ENCODE peak calls at places on chromosome 22, in ten cellular contexts. R is RWPE2, I is HFF-Myc, M is HFFc6, H is GM23338, Z is MM.1S, X is epithelial cell of proximal tubule, V is thoracic aorta, A is neural crest cell, F is fibroblast of mammary gland. K is an unnamed sample.

GRCh38 chr22:27474711-27475547 is 326.6 kb downstream of the MN1 start:
- DNase-seq in Z (no peak), A (no peak), X (peak), M (peak), H (peak), I (peak), R (peak), V (no peak), F (peak), K (no peak)

GRCh38 chr22:41482319-41482935 is 13.5 kb downstream of the ACO2 start:
- DNase-seq in A (no peak), R (no peak), F (peak), Z (no peak), M (peak), H (peak), V (no peak), X (no peak), I (peak), K (no peak)

GRCh38 chr22:29207231-29207550 is 1.5 kb downstream of the EMID1 start:
- DNase-seq in A (no peak), I (no peak), V (no peak), R (no peak), F (no peak), Z (no peak), H (no peak), X (no peak), M (no peak), K (no peak)

GRCh38 chr22:33883561-33883960 is 36.7 kb downstream of the LARGE1 start:
- DNase-seq in V (no peak), H (no peak), Z (no peak), M (no peak), I (no peak), X (no peak), A (no peak), F (no peak), R (no peak), K (no peak)

GRCh38 chr22:41021655-41022454 is 70.5 kb upstream of the EP300 start:
- DNase-seq in A (peak), M (no peak), H (peak), I (no peak), Z (peak), V (no peak), R (peak), X (no peak), F (peak), K (no peak)

GRCh38 chr22:50274311-50274710 is 4.1 kb upstream of the MAPK11 start:
- DNase-seq in H (peak), X (no peak), R (no peak), F (peak), Z (peak), I (no peak), A (no peak), V (no peak), M (peak), K (no peak)

GRCh38 chr22:33476716-33477115 is 418.5 kb upstream of the SYN3 start:
- DNase-seq in H (no peak), R (no peak), F (no peak), M (no peak), A (no peak), I (no peak), X (no peak), Z (no peak), V (no peak), K (peak)

GRCh38 chr22:32600184-32600583 is 125.6 kb downstream of the FBXO7 start:
- DNase-seq in V (no peak), M (no peak), I (no peak), R (no peak), Z (no peak), A (no peak), H (peak), X (no peak), F (no peak), K (no peak)

GRCh38 chr22:19765477-19766234 is 5.1 kb downstream of the TBX1 start:
- DNase-seq in H (peak), A (no peak), I (no peak), Z (no peak), M (no peak), X (no peak), F (no peak), R (no peak), V (no peak), K (no peak)

GRCh38 chr22:32204211-32204855 is 540 bp downstream of the RFPL2 start:
- DNase-seq in M (no peak), I (no peak), Z (no peak), A (no peak), R (no peak), V (no peak), X (no peak), H (peak), F (no peak), K (no peak)

GRCh38 chr22:45629469-45630089 is 42.1 kb upstream of the ATXN10 start:
- DNase-seq in X (no peak), F (no peak), V (no peak), H (peak), M (no peak), R (no peak), Z (no peak), A (no peak), I (no peak), K (no peak)

GRCh38 chr22:35568751-35569725 is 28.4 kb downstream of the RASD2 start:
- DNase-seq in X (no peak), Z (no peak), I (no peak), M (peak), R (no peak), H (no peak), V (no peak), A (no peak), F (peak), K (no peak)

GRCh38 chr22:29689872-29690213 is 30.0 kb upstream of the CABP7 start:
- DNase-seq in M (peak), I (no peak), R (no peak), Z (peak), H (peak), V (no peak), F (peak), X (no peak), A (peak), K (no peak)

GRCh38 chr22:31738566-31738965 is 11.4 kb downstream of the PRR14L start:
- DNase-seq in A (no peak), H (no peak), I (no peak), Z (no peak), V (no peak), M (no peak), X (no peak), F (peak), R (no peak), K (no peak)

GRCh38 chr22:24486501-24486921 is 8.6 kb upstream of the UPB1 start:
- DNase-seq in A (no peak), Z (no peak), I (peak), X (no peak), F (peak), R (no peak), M (peak), V (no peak), H (no peak), K (no peak)

GRCh38 chr22:18023509-18024275 is 669 bp downstream of the MICAL3 start:
- DNase-seq in A (peak), F (peak), V (peak), X (no peak), Z (peak), H (peak), R (peak), I (no peak), M (peak), K (peak)

GRCh38 chr22:35426801-35427140 is 26.8 kb downstream of the MCM5 start:
- DNase-seq in X (no peak), H (no peak), F (no peak), V (no peak), I (no peak), A (no peak), M (no peak), Z (no peak), R (no peak), K (no peak)

GRCh38 chr22:25395915-25396314 is 168.6 kb upstream of the GRK3 start:
- DNase-seq in V (no peak), Z (no peak), R (no peak), I (no peak), M (no peak), H (no peak), F (no peak), X (no peak), A (no peak), K (no peak)

GRCh38 chr22:35842954-35843353 is 125.3 kb downstream of the APOL5 start:
- DNase-seq in I (peak), H (peak), R (no peak), V (no peak), M (peak), A (peak), X (no peak), F (peak), Z (peak), K (no peak)

GRCh38 chr22:27557554-27558060 is 243.9 kb downstream of the MN1 start:
- DNase-seq in R (no peak), M (no peak), I (no peak), A (no peak), H (no peak), Z (no peak), V (no peak), X (no peak), F (no peak), K (no peak)

GRCh38 chr22:30733081-30733680 is 38.5 kb downstream of the OSBP2 start:
- DNase-seq in M (no peak), V (no peak), F (peak), R (no peak), I (no peak), H (no peak), X (no peak), Z (no peak), A (no peak), K (no peak)

GRCh38 chr22:32830957-32831356 is 29.5 kb downstream of the TIMP3 start:
- DNase-seq in I (no peak), Z (no peak), A (no peak), X (no peak), V (no peak), H (no peak), R (no peak), F (no peak), M (no peak), K (no peak)

GRCh38 chr22:32880906-32881596 is 79.5 kb downstream of the TIMP3 start:
- DNase-seq in R (no peak), A (peak), Z (no peak), H (no peak), I (no peak), M (peak), X (no peak), V (no peak), F (peak), K (no peak)

GRCh38 chr22:17931400-17931825 is 92.9 kb downstream of the MICAL3 start:
- DNase-seq in A (no peak), I (no peak), Z (no peak), F (no peak), R (no peak), X (no peak), V (no peak), M (peak), H (no peak), K (no peak)

GRCh38 chr22:49967333-49968241 is 7.0 kb downstream of the PIM3 start:
- DNase-seq in R (peak), X (no peak), Z (peak), I (no peak), H (no peak), M (peak), A (peak), F (no peak), V (peak), K (no peak)

GRCh38 chr22:29879738-29880137 is 3.2 kb upstream of the MTMR3 start:
- DNase-seq in R (no peak), I (no peak), H (peak), Z (no peak), F (peak), A (no peak), V (no peak), M (no peak), X (no peak), K (no peak)

GRCh38 chr22:27985323-27986275 is 66.5 kb upstream of the PITPNB start:
- DNase-seq in H (no peak), R (no peak), Z (no peak), I (no peak), V (no peak), F (no peak), A (no peak), X (no peak), M (no peak), K (no peak)

GRCh38 chr22:36222887-36223450 is 16.4 kb downstream of the APOL2 start:
- DNase-seq in F (no peak), M (no peak), V (no peak), A (no peak), I (no peak), Z (no peak), H (no peak), R (no peak), X (no peak), K (no peak)

GRCh38 chr22:48358886-48359612 is 1468.6 kb downstream of the BRD1 start:
- DNase-seq in H (no peak), F (no peak), V (no peak), M (no peak), A (no peak), R (no peak), X (no peak), Z (no peak), I (no peak), K (no peak)

GRCh38 chr22:48566741-48567140 is 1260.9 kb downstream of the BRD1 start:
- DNase-seq in Z (no peak), F (no peak), R (no peak), X (no peak), I (no peak), A (no peak), V (no peak), M (no peak), H (no peak), K (no peak)

GRCh38 chr22:20508815-20509271 is 1.4 kb downstream of the MED15 start:
- DNase-seq in Z (no peak), X (no peak), H (no peak), R (no peak), A (no peak), F (peak), I (no peak), V (no peak), M (no peak), K (no peak)

GRCh38 chr22:23868580-23868979 is 10.9 kb downstream of the SLC2A11 start:
- DNase-seq in X (no peak), A (no peak), Z (no peak), V (no peak), H (no peak), F (no peak), I (no peak), R (no peak), M (no peak), K (no peak)

GRCh38 chr22:20553947-20554741 is 46.7 kb downstream of the MED15 start:
- DNase-seq in F (no peak), I (no peak), H (no peak), V (no peak), R (no peak), X (no peak), M (no peak), Z (no peak), A (no peak), K (no peak)

GRCh38 chr22:48478529-48479265 is 1349.0 kb downstream of the BRD1 start:
- DNase-seq in H (no peak), V (no peak), M (no peak), Z (no peak), F (no peak), X (no peak), R (no peak), A (no peak), I (no peak), K (no peak)

GRCh38 chr22:49330421-49331222 is 497.1 kb downstream of the BRD1 start:
- DNase-seq in V (no peak), X (no peak), R (peak), M (no peak), A (no peak), I (no peak), H (no peak), Z (no peak), F (no peak), K (no peak)

GRCh38 chr22:22058649-22059475 is 76.3 kb upstream of the TOP3B start:
- DNase-seq in M (no peak), R (no peak), V (no peak), X (no peak), A (no peak), Z (no peak), H (no peak), I (no peak), F (no peak), K (no peak)

GRCh38 chr22:22062306-22062793 is 79.8 kb upstream of the TOP3B start:
- DNase-seq in Z (no peak), X (no peak), F (no peak), R (no peak), V (no peak), A (no peak), M (no peak), H (no peak), I (no peak), K (no peak)

GRCh38 chr22:22060200-22061084 is 77.9 kb upstream of the TOP3B start:
- DNase-seq in X (no peak), M (peak), I (no peak), F (peak), A (peak), H (peak), V (no peak), R (no peak), Z (peak), K (no peak)

GRCh38 chr22:22059476-22060002 is 77.0 kb upstream of the TOP3B start:
- DNase-seq in F (no peak), M (no peak), Z (no peak), X (no peak), V (no peak), H (no peak), A (no peak), R (no peak), I (no peak), K (no peak)

DNA sequence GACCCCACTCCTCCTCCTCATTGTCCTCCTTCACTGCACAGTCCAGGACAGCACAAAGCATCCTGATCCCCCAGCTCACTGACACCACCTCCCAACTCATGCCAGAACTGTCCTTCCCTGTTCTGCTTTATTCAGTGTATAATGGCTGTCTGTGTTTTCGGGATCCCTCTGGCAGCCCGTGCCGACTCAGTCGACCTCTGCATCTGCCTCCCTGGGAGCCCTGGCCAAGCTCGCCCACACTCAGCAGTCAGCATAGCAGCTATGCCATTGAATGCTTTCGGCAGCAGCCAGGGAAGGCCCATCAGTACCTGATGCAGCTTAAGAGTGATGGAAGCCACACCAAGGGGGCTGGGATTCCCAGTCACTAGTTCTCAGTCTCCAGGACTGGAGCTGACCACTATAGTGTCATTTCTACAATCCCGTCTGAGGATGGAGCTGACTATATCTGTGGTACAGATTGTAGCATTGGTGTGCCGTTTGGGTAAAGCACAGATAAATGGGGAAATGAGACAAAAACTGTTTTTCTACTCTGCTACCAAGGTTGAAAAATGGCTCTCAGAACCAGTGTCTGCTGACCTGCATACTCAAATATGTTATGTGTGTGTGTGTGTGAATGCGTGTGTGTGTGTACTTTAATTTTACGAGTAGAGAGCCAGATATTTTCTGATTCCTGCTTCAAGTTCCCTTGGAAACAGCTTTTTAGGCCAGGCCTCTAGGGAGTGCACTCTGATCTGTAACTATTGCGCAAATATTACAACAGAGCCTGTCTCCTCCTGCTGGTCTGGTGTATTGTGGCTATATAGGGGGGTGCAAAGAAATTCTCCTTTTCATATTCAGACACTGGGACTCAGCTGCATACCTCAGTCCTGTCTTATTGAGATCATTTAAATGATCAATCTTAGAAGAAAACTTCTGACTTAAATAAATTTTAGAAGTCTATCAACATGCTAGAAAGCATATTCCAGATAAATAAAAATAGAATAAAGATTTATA is 78.8 kb upstream of the TOP3B start:
- DNase-seq in I (no peak), F (peak), Z (no peak), H (no peak), M (peak), X (no peak), V (no peak), R (no peak), A (no peak), K (peak)
- TF ChIP-seq CTCF in I (no peak), F (peak), Z (no peak), H (no peak), M (no peak), X (peak), V (no peak), R (peak), A (peak), K (peak)

GRCh38 chr22:22195265-22196017 is 49.1 kb upstream of the VPREB1 start:
- DNase-seq in V (no peak), M (peak), R (no peak), H (peak), F (peak), X (peak), A (peak), Z (peak), I (peak), K (no peak)
- TF ChIP-seq CTCF in V (peak), M (peak), R (peak), H (peak), F (peak), X (peak), A (peak), Z (peak), I (peak), K (peak)

GRCh38 chr22:37255558-37256006 is 11.5 kb upstream of the RAC2 start:
- DNase-seq in A (no peak), R (no peak), F (no peak), M (no peak), X (no peak), I (no peak), Z (no peak), V (no peak), H (no peak), K (no peak)
- TF ChIP-seq CTCF in A (no peak), R (no peak), F (no peak), M (no peak), X (no peak), I (no peak), Z (no peak), V (no peak), H (no peak), K (no peak)

DNA sequence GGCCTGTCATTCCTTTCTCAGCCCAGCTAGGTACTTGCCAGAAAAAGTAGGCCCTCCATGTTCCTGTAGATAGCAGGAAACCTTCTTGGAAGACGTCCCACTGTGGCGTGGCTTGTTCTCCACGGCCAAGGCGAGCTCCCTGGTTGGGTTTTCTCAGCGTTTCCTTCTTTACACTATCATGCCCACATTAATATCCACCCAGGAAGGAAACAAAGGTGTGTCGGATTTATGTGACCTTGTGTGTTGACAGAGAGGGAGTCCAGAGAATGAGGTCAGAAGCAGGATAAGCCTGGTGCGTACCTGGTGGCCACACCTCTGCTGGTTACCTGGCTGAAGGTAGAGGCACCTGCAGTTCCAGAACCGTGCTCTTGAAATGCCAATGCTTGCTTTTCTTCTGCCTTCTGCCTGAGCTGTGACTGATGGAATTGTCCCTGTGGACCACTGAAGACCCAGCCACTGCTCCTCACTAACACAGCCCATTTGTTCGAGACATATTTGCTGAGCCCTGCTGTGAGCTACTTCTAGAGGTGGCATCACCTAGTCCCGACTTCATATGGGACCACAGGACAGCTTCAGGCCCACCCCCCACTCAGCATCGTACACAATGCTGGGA is 7.9 kb downstream of the ASPHD2 start:
- DNase-seq in R (no peak), A (no peak), F (no peak), I (no peak), M (no peak), Z (no peak), V (no peak), H (no peak), X (no peak), K (no peak)
- TF ChIP-seq CTCF in R (no peak), A (no peak), F (no peak), I (no peak), M (no peak), Z (no peak), V (no peak), H (no peak), X (no peak), K (no peak)

DNA sequence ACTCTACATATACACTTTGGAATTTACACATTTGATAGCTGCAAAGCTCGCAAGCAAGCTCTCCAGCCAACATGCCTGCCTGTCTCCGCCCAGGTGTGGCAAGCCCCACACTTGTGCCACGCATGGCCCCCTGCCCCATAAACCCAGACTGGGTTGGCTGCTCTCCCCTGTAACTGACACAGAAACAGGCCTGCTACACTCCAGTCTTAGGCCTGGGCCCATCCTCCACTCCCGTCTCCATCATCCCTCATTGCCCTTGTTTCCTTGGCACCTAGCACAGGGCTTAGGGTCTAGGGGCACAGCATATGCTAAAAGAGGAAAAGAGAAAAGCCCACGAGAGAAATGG is 41.4 kb downstream of the PACSIN2 start:
- DNase-seq in V (no peak), F (no peak), M (no peak), I (no peak), Z (no peak), X (no peak), A (no peak), H (no peak), R (no peak), K (no peak)
- TF ChIP-seq CTCF in V (no peak), F (no peak), M (no peak), I (no peak), Z (no peak), X (no peak), A (no peak), H (no peak), R (no peak), K (no peak)

GRCh38 chr22:46738961-46739870 is 1.2 kb upstream of the CERK start:
- DNase-seq in V (no peak), H (peak), I (no peak), F (peak), X (peak), R (peak), A (no peak), Z (peak), M (peak), K (no peak)
- TF ChIP-seq CTCF in V (no peak), H (no peak), I (no peak), F (peak), X (peak), R (peak), A (no peak), Z (peak), M (peak), K (peak)

K was measured in AG09319.